ENCODE peak calls at places on chromosome 19, in nine cellular contexts. N, G, F, L, T, D, V, R and K are unnamed samples. For H3K4me1, the result is how much of the 10 kb centered on the place peaks cover.

GRCh38 chr19:38033658-38034150 is 126.7 kb downstream of the SIPA1L3 start:
- DNase-seq in N (no peak), G (peak), F (peak), L (no peak), T (no peak), D (no peak), V (no peak), R (no peak), K (no peak)

GRCh38 chr19:46963093-46963734 is 56.4 kb upstream of the NPAS1 start:
- DNase-seq in N (no peak), G (no peak), F (no peak), L (no peak), T (no peak), D (no peak), V (no peak), R (no peak), K (no peak)

GRCh38 chr19:29404951-29405727 is 120.7 kb upstream of the VSTM2B start:
- DNase-seq in N (no peak), G (peak), F (no peak), L (no peak), T (peak), D (no peak), V (no peak), R (no peak), K (no peak)

GRCh38 chr19:30530751-30531150 is 158.6 kb downstream of the ZNF536 start:
- DNase-seq in N (no peak), G (no peak), F (no peak), L (peak), T (no peak), D (no peak), V (no peak), R (no peak), K (no peak)

GRCh38 chr19:29845576-29846176 is 33.9 kb downstream of the CCNE1 start:
- DNase-seq in N (no peak), G (peak), F (no peak), L (no peak), T (peak), D (peak), V (no peak), R (no peak), K (no peak)

GRCh38 chr19:43409415-43409814 is 5.3 kb upstream of the TEX101 start:
- DNase-seq in N (no peak), G (no peak), F (no peak), L (no peak), T (no peak), D (no peak), V (no peak), R (no peak), K (no peak)

GRCh38 chr19:57689750-57690149 is 8.0 kb downstream of the ZNF551 start:
- DNase-seq in N (no peak), G (no peak), F (no peak), L (no peak), T (no peak), D (no peak), V (no peak), R (no peak), K (no peak)

GRCh38 chr19:57708641-57709354 is at the start of gene ZNF154:
- DNase-seq in N (no peak), G (peak), F (no peak), L (no peak), T (peak), D (no peak), V (peak), R (no peak), K (no peak)

GRCh38 chr19:40465025-40465780 is at the start of gene BLVRB:
- DNase-seq in N (no peak), G (peak), F (no peak), L (no peak), T (peak), D (no peak), V (peak), R (no peak), K (peak)

GRCh38 chr19:43711751-43712355 is 4.0 kb upstream of the IRGC start:
- DNase-seq in N (no peak), G (peak), F (no peak), L (no peak), T (no peak), D (no peak), V (no peak), R (no peak), K (no peak)

GRCh38 chr19:31127132-31127967 is 221.9 kb downstream of the TSHZ3 start:
- DNase-seq in N (no peak), G (peak), F (no peak), L (no peak), T (peak), D (peak), V (no peak), R (no peak), K (no peak)

GRCh38 chr19:55647732-55648656 is at the start of gene CCDC106:
- DNase-seq in N (peak), G (peak), F (no peak), L (no peak), T (peak), D (peak), V (peak), R (no peak), K (peak)

GRCh38 chr19:14517446-14517839 is 754 bp downstream of the DNAJB1 start:
- DNase-seq in N (no peak), G (peak), F (no peak), L (no peak), T (no peak), D (no peak), V (no peak), R (no peak), K (no peak)

GRCh38 chr19:49148784-49149651 is 6.2 kb downstream of the HRC start:
- DNase-seq in N (peak), G (peak), F (no peak), L (peak), T (peak), D (peak), V (peak), R (peak), K (peak)

GRCh38 chr19:30664358-30665058 is 292.3 kb downstream of the ZNF536 start:
- DNase-seq in N (peak), G (no peak), F (no peak), L (no peak), T (no peak), D (no peak), V (no peak), R (no peak), K (peak)

GRCh38 chr19:47095707-47096704 is 17.6 kb downstream of the ZC3H4 start:
- DNase-seq in N (peak), G (peak), F (no peak), L (peak), T (peak), D (peak), V (peak), R (no peak), K (no peak)

GRCh38 chr19:34320277-34320676 is 44.7 kb upstream of the GPI start:
- DNase-seq in N (no peak), G (no peak), F (no peak), L (no peak), T (no peak), D (no peak), V (no peak), R (no peak), K (no peak)

GRCh38 chr19:15293751-15294505 is 38.4 kb downstream of the BRD4 start:
- DNase-seq in N (no peak), G (no peak), F (no peak), L (no peak), T (no peak), D (no peak), V (no peak), R (no peak), K (no peak)

GRCh38 chr19:49425922-49426592 is 869 bp downstream of the GFY start:
- DNase-seq in N (no peak), G (no peak), F (no peak), L (peak), T (no peak), D (no peak), V (no peak), R (no peak), K (no peak)

GRCh38 chr19:20969898-20970297 is 46.8 kb downstream of the ZNF85 start:
- DNase-seq in N (no peak), G (no peak), F (no peak), L (no peak), T (no peak), D (no peak), V (no peak), R (no peak), K (no peak)

GRCh38 chr19:29483641-29483920 is 42.2 kb upstream of the VSTM2B start:
- DNase-seq in N (no peak), G (no peak), F (no peak), L (peak), T (no peak), D (no peak), V (no peak), R (peak), K (no peak)

GRCh38 chr19:31905980-31906948 is 439.1 kb upstream of the ZNF507 start:
- DNase-seq in N (no peak), G (peak), F (no peak), L (no peak), T (peak), D (no peak), V (peak), R (peak), K (peak)

GRCh38 chr19:56301886-56302620 is 12.6 kb downstream of the ZSCAN5A start:
- DNase-seq in N (no peak), G (no peak), F (no peak), L (no peak), T (no peak), D (no peak), V (no peak), R (no peak), K (no peak)

GRCh38 chr19:51637362-51637978 is 7.3 kb upstream of the SIGLEC5 start:
- DNase-seq in N (no peak), G (no peak), F (no peak), L (no peak), T (no peak), D (peak), V (no peak), R (no peak), K (no peak)

GRCh38 chr19:10138879-10139795 is 19.4 kb upstream of the EIF3G start:
- DNase-seq in N (no peak), G (no peak), F (no peak), L (no peak), T (no peak), D (no peak), V (no peak), R (no peak), K (no peak)

GRCh38 chr19:48718711-48719231 is 754 bp downstream of the MAMSTR start:
- DNase-seq in N (no peak), G (no peak), F (no peak), L (no peak), T (peak), D (no peak), V (no peak), R (no peak), K (no peak)

GRCh38 chr19:45670670-45671453 is 2.8 kb downstream of the GIPR start:
- DNase-seq in N (peak), G (peak), F (peak), L (peak), T (no peak), D (peak), V (peak), R (no peak), K (no peak)

GRCh38 chr19:10271543-10272086 is 695 bp downstream of the ICAM1 start:
- DNase-seq in N (no peak), G (peak), F (no peak), L (no peak), T (no peak), D (no peak), V (peak), R (no peak), K (no peak)

GRCh38 chr19:34393031-34393430 is 11.2 kb upstream of the PDCD2L start:
- DNase-seq in N (no peak), G (no peak), F (no peak), L (no peak), T (no peak), D (no peak), V (no peak), R (no peak), K (no peak)

GRCh38 chr19:27744926-27745844 is 1467.8 kb downstream of the UQCRFS1 start:
- DNase-seq in N (peak), G (no peak), F (no peak), L (peak), T (no peak), D (no peak), V (no peak), R (peak), K (no peak)

GRCh38 chr19:24074720-24075119 is 12.3 kb upstream of the ZNF254 start:
- DNase-seq in N (no peak), G (no peak), F (no peak), L (no peak), T (no peak), D (no peak), V (no peak), R (no peak), K (no peak)

GRCh38 chr19:45824531-45825262 is 9.6 kb upstream of the RSPH6A start:
- DNase-seq in N (no peak), G (no peak), F (no peak), L (no peak), T (no peak), D (no peak), V (no peak), R (no peak), K (no peak)

GRCh38 chr19:1172353-1173159 is 1.5 kb downstream of the SBNO2 start:
- DNase-seq in N (peak), G (peak), F (no peak), L (peak), T (no peak), D (no peak), V (peak), R (no peak), K (peak)
- H3K4me1 ChIP-seq in N (half or more), G (under half), F (under half), L (half or more), T (under half), D (half or more), V (half or more), R (half or more), K (under half)

GRCh38 chr19:5978606-5979552 is 939 bp upstream of the RANBP3 start:
- DNase-seq in N (no peak), G (no peak), F (no peak), L (no peak), T (no peak), D (no peak), V (no peak), R (no peak), K (no peak)
- TF ChIP-seq EP300 in N (no peak), G (no peak), F (no peak), L (no peak), T (no peak), D (no peak), V (no peak), R (no peak), K (no peak)

GRCh38 chr19:13100031-13100588 is 2.5 kb downstream of the LYL1 start:
- DNase-seq in N (no peak), G (no peak), F (peak), L (no peak), T (no peak), D (no peak), V (peak), R (no peak), K (no peak)
- H3K4me3 ChIP-seq in N (peak), G (no peak), F (no peak), L (peak), T (no peak), D (no peak), V (peak), R (peak), K (peak)

GRCh38 chr19:1072371-1073015 is 5.5 kb downstream of the ARHGAP45 start:
- DNase-seq in N (no peak), G (no peak), F (no peak), L (no peak), T (no peak), D (no peak), V (no peak), R (no peak), K (no peak)
- H3K4me1 ChIP-seq in N (half or more), G (under half), F (under half), L (half or more), T (under half), D (under half), V (half or more), R (under half), K (under half)

DNA sequence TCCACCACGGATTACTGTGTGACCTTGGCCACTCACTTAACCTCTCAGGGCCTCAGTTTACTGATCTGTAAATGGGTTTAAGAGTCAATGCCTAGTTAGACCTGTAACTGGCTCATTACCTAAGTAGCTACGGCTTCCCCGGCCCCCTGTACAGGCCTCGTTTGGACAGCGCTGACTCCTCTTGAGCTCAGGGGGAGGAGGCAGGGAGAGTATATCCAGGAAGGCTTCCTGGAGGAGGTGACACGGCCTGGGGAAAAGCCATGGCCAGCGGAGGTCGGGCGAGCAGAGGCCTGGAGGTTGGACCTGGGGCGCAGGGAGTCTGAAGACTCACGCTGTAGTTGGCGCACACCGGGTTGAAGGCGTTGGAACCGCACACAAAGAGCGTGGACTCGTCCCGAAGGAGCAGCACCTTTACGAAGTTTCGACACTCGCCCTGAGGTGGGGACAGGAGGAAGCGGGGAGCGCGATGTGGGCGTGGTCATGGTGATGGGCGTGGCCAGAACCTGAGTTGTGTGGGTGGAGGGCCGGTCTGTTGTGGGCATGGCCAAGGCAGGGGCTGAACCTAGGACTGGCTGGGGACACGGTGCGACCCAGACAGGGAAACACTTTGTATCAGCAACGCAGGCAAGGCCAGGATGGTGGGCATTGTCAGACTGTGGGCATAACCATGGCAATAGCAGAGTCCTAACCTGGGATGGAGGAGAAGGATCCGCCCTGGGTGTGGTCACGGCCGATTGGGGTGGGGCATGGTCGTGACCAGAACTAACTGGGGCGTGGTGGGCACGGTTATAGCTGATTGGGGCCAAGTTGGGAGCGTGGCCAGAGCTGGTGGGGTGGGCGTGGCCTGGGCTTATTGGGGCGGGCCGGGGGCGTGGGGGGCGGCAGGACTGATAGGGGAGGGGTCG is 3.6 kb downstream of the SEMA6B start:
- DNase-seq in N (no peak), G (peak), F (no peak), L (no peak), T (no peak), D (peak), V (no peak), R (no peak), K (no peak)
- TF ChIP-seq EP300 in N (no peak), G (no peak), F (no peak), L (no peak), T (no peak), D (no peak), V (no peak), R (no peak), K (no peak)

GRCh38 chr19:3027981-3028304 is 1.1 kb downstream of the TLE2 start:
- DNase-seq in N (no peak), G (peak), F (no peak), L (no peak), T (no peak), D (no peak), V (no peak), R (no peak), K (no peak)

GRCh38 chr19:3029070-3029923 is at the start of gene TLE2:
- DNase-seq in N (peak), G (no peak), F (no peak), L (no peak), T (no peak), D (no peak), V (no peak), R (no peak), K (no peak)

GRCh38 chr19:3026768-3027167 is 2.3 kb downstream of the TLE2 start:
- DNase-seq in N (no peak), G (no peak), F (no peak), L (no peak), T (no peak), D (no peak), V (no peak), R (no peak), K (no peak)

GRCh38 chr19:3027292-3027691 is 1.8 kb downstream of the TLE2 start:
- DNase-seq in N (no peak), G (no peak), F (no peak), L (no peak), T (no peak), D (no peak), V (no peak), R (no peak), K (no peak)

GRCh38 chr19:3028305-3029069 is 593 bp downstream of the TLE2 start:
- DNase-seq in N (no peak), G (peak), F (no peak), L (no peak), T (no peak), D (no peak), V (no peak), R (no peak), K (no peak)
- H3K4me3 ChIP-seq in N (peak), G (peak), F (no peak), L (peak), T (peak), D (peak), V (peak), R (peak), K (peak)

GRCh38 chr19:8335343-8336071 is 7.6 kb downstream of the KANK3 start:
- DNase-seq in N (no peak), G (peak), F (no peak), L (no peak), T (no peak), D (peak), V (no peak), R (no peak), K (no peak)
- H3K4me1 ChIP-seq in N (under half), G (under half), F (under half), L (under half), T (under half), D (under half), V (half or more), R (under half), K (under half)

GRCh38 chr19:18674616-18675015 is 8.9 kb upstream of the CRTC1 start:
- DNase-seq in N (no peak), G (peak), F (no peak), L (no peak), T (no peak), D (no peak), V (no peak), R (no peak), K (no peak)

GRCh38 chr19:18672606-18673337 is 10.7 kb upstream of the CRTC1 start:
- DNase-seq in N (peak), G (no peak), F (no peak), L (no peak), T (no peak), D (no peak), V (no peak), R (no peak), K (no peak)

GRCh38 chr19:18676692-18677091 is 6.8 kb upstream of the CRTC1 start:
- DNase-seq in N (no peak), G (no peak), F (no peak), L (no peak), T (no peak), D (no peak), V (no peak), R (no peak), K (no peak)

GRCh38 chr19:18675779-18676178 is 7.7 kb upstream of the CRTC1 start:
- DNase-seq in N (no peak), G (no peak), F (no peak), L (no peak), T (no peak), D (no peak), V (no peak), R (no peak), K (no peak)

GRCh38 chr19:18677156-18677555 is 6.3 kb upstream of the CRTC1 start:
- DNase-seq in N (no peak), G (no peak), F (no peak), L (no peak), T (no peak), D (no peak), V (no peak), R (no peak), K (no peak)
- TF ChIP-seq EP300 in N (no peak), G (no peak), F (no peak), L (no peak), T (no peak), D (no peak), V (no peak), R (no peak), K (no peak)

GRCh38 chr19:16589917-16590316 is 17.7 kb upstream of the SLC35E1 start:
- DNase-seq in N (no peak), G (no peak), F (no peak), L (no peak), T (no peak), D (no peak), V (peak), R (no peak), K (no peak)
- H3K4me3 ChIP-seq in N (no peak), G (no peak), F (no peak), L (no peak), T (no peak), D (no peak), V (no peak), R (no peak), K (no peak)

GRCh38 chr19:54266133-54266532 is 9.1 kb upstream of the LILRB5 start:
- DNase-seq in N (peak), G (peak), F (peak), L (peak), T (peak), D (peak), V (peak), R (no peak), K (peak)
- H3K4me1 ChIP-seq in N (under half), G (under half), F (under half), L (under half), T (under half), D (under half), V (under half), R (under half), K (under half)